ENCODE peak calls at places on chromosomes 4 and X, in eight cellular contexts. One of them, this sample, is unnamed.

GRCh38 chr4:95317124-95317820 is 231.5 kb downstream of the UNC5C start:
- DNase-seq in BE2C: peak; percentile 40
- DNase-seq in cardiac muscle cell: peak; percentile 8
- DNase-seq in heart right ventricle: no peak
- DNase-seq in H9: no peak
- DNase-seq in HCT116: no peak
- DNase-seq in naive thymus-derived CD4-positive, alpha-beta T cell: no peak
- DNase-seq in adrenal gland: no peak
- DNase-seq in this sample: no peak

GRCh38 chrX:18252644-18253359 is 32.1 kb upstream of the BEND2 start:
- DNase-seq in naive thymus-derived CD4-positive, alpha-beta T cell: no peak
- DNase-seq in cardiac muscle cell: no peak
- DNase-seq in BE2C: no peak
- DNase-seq in adrenal gland: no peak
- DNase-seq in heart right ventricle: no peak
- DNase-seq in HCT116: no peak
- DNase-seq in H9: no peak
- DNase-seq in this sample: no peak

GRCh38 chr4:110854021-110854678 is 231.3 kb upstream of the PITX2 start:
- DNase-seq in heart right ventricle: no peak
- DNase-seq in H9: no peak
- DNase-seq in adrenal gland: no peak
- DNase-seq in naive thymus-derived CD4-positive, alpha-beta T cell: no peak
- DNase-seq in cardiac muscle cell: no peak
- DNase-seq in BE2C: peak; percentile 11
- DNase-seq in HCT116: no peak
- DNase-seq in this sample: peak; percentile 54

GRCh38 chrX:83416273-83416672 is 91.8 kb upstream of the POU3F4 start:
- DNase-seq in H9: no peak
- DNase-seq in heart right ventricle: no peak
- DNase-seq in naive thymus-derived CD4-positive, alpha-beta T cell: no peak
- DNase-seq in cardiac muscle cell: peak; percentile 37
- DNase-seq in BE2C: no peak
- DNase-seq in adrenal gland: no peak
- DNase-seq in HCT116: no peak
- DNase-seq in this sample: no peak

GRCh38 chr4:7067523-7068278 is at the start of gene GRPEL1:
- DNase-seq in HCT116: peak; percentile 98
- DNase-seq in heart right ventricle: peak; percentile 100
- DNase-seq in H9: peak; percentile 99
- DNase-seq in naive thymus-derived CD4-positive, alpha-beta T cell: peak; percentile 100
- DNase-seq in cardiac muscle cell: peak; percentile 99
- DNase-seq in adrenal gland: peak; percentile 100
- DNase-seq in BE2C: peak; percentile 100
- DNase-seq in this sample: peak; percentile 100

GRCh38 chr4:89661490-89661889 is 175.5 kb downstream of the SNCA start:
- DNase-seq in HCT116: no peak
- DNase-seq in H9: no peak
- DNase-seq in BE2C: no peak
- DNase-seq in heart right ventricle: no peak
- DNase-seq in cardiac muscle cell: peak; percentile 15
- DNase-seq in adrenal gland: no peak
- DNase-seq in naive thymus-derived CD4-positive, alpha-beta T cell: no peak
- DNase-seq in this sample: no peak

GRCh38 chrX:48533165-48533564 is 6.3 kb upstream of the TBC1D25 start:
- DNase-seq in cardiac muscle cell: no peak
- DNase-seq in BE2C: no peak
- DNase-seq in heart right ventricle: no peak
- DNase-seq in H9: no peak
- DNase-seq in HCT116: no peak
- DNase-seq in adrenal gland: no peak
- DNase-seq in naive thymus-derived CD4-positive, alpha-beta T cell: no peak
- DNase-seq in this sample: no peak

GRCh38 chrX:68998716-68999115 is 166.5 kb downstream of the PJA1 start:
- DNase-seq in adrenal gland: no peak
- DNase-seq in H9: peak; percentile 30
- DNase-seq in HCT116: no peak
- DNase-seq in BE2C: no peak
- DNase-seq in naive thymus-derived CD4-positive, alpha-beta T cell: no peak
- DNase-seq in cardiac muscle cell: no peak
- DNase-seq in heart right ventricle: no peak
- DNase-seq in this sample: no peak

GRCh38 chr4:185196437-185196836 is 7.4 kb downstream of the CFAP97 start:
- DNase-seq in cardiac muscle cell: no peak
- DNase-seq in HCT116: peak; percentile 60
- DNase-seq in H9: no peak
- DNase-seq in naive thymus-derived CD4-positive, alpha-beta T cell: no peak
- DNase-seq in heart right ventricle: no peak
- DNase-seq in BE2C: no peak
- DNase-seq in adrenal gland: no peak
- DNase-seq in this sample: no peak

GRCh38 chr4:153733751-153734448 is 25.9 kb downstream of the RNF175 start:
- DNase-seq in heart right ventricle: no peak
- DNase-seq in cardiac muscle cell: no peak
- DNase-seq in H9: no peak
- DNase-seq in HCT116: no peak
- DNase-seq in naive thymus-derived CD4-positive, alpha-beta T cell: no peak
- DNase-seq in BE2C: no peak
- DNase-seq in adrenal gland: no peak
- DNase-seq in this sample: no peak

GRCh38 chr4:153741529-153741928 is 18.3 kb downstream of the RNF175 start:
- DNase-seq in adrenal gland: no peak
- DNase-seq in heart right ventricle: no peak
- DNase-seq in cardiac muscle cell: no peak
- DNase-seq in H9: no peak
- DNase-seq in naive thymus-derived CD4-positive, alpha-beta T cell: no peak
- DNase-seq in HCT116: no peak
- DNase-seq in BE2C: no peak
- DNase-seq in this sample: no peak

GRCh38 chr4:153731239-153731638 is 28.6 kb downstream of the RNF175 start:
- DNase-seq in BE2C: peak; percentile 61
- DNase-seq in heart right ventricle: no peak
- DNase-seq in HCT116: no peak
- DNase-seq in naive thymus-derived CD4-positive, alpha-beta T cell: no peak
- DNase-seq in cardiac muscle cell: no peak
- DNase-seq in adrenal gland: no peak
- DNase-seq in H9: no peak
- DNase-seq in this sample: no peak

GRCh38 chr4:153735901-153736461 is 23.8 kb downstream of the RNF175 start:
- DNase-seq in H9: no peak
- DNase-seq in heart right ventricle: no peak
- DNase-seq in naive thymus-derived CD4-positive, alpha-beta T cell: no peak
- DNase-seq in adrenal gland: no peak
- DNase-seq in cardiac muscle cell: no peak
- DNase-seq in HCT116: no peak
- DNase-seq in BE2C: no peak
- DNase-seq in this sample: no peak
- H3K9me3 ChIP-seq in H9: no peaks in the 10 kb centered on the region
- H3K9me3 ChIP-seq in heart right ventricle: peaks cover 4% of the 10 kb centered on the region
- H3K9me3 ChIP-seq in naive thymus-derived CD4-positive, alpha-beta T cell: no peaks in the 10 kb centered on the region
- H3K9me3 ChIP-seq in adrenal gland: no peaks in the 10 kb centered on the region
- H3K9me3 ChIP-seq in cardiac muscle cell: no peaks in the 10 kb centered on the region
- H3K9me3 ChIP-seq in HCT116: no peaks in the 10 kb centered on the region
- H3K9me3 ChIP-seq in BE2C: no peaks in the 10 kb centered on the region
- H3K9me3 ChIP-seq in this sample: no peaks in the 10 kb centered on the region

DNA sequence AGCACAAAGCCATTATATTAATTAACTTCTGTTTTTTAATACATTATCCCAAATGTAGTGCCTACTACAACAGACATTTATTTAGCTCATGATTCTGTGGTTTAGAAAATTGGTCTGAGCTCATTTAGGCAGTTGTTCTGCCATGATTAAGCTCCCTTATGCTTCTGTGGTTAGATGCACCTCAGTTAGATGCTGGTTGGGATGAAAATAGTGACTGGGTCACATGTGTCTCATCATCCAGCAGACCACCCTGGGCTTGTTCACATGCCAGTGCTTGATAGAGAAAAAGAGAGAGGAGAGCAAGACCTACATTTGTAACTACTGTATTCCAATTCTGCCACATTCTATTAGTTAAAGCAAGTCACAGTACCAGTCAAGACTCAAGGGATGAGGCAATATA is 376.4 kb upstream of the GNPDA2 start:
- DNase-seq in adrenal gland: no peak
- DNase-seq in heart right ventricle: no peak
- DNase-seq in naive thymus-derived CD4-positive, alpha-beta T cell: no peak
- DNase-seq in BE2C: peak; percentile 22
- DNase-seq in HCT116: no peak
- DNase-seq in H9: no peak
- DNase-seq in cardiac muscle cell: no peak
- DNase-seq in this sample: no peak
- H3K9me3 ChIP-seq in adrenal gland: no peaks in the 10 kb centered on the region
- H3K9me3 ChIP-seq in heart right ventricle: no peaks in the 10 kb centered on the region
- H3K9me3 ChIP-seq in naive thymus-derived CD4-positive, alpha-beta T cell: no peaks in the 10 kb centered on the region
- H3K9me3 ChIP-seq in BE2C: no peaks in the 10 kb centered on the region
- H3K9me3 ChIP-seq in HCT116: peaks cover 18% of the 10 kb centered on the region
- H3K9me3 ChIP-seq in H9: no peaks in the 10 kb centered on the region
- H3K9me3 ChIP-seq in cardiac muscle cell: no peaks in the 10 kb centered on the region
- H3K9me3 ChIP-seq in this sample: peaks cover 7% of the 10 kb centered on the region

GRCh38 chr4:152098365-152099060 is 337.7 kb upstream of the GATB start:
- DNase-seq in H9: no peak
- DNase-seq in HCT116: no peak
- DNase-seq in cardiac muscle cell: no peak
- DNase-seq in adrenal gland: no peak
- DNase-seq in heart right ventricle: no peak
- DNase-seq in naive thymus-derived CD4-positive, alpha-beta T cell: no peak
- DNase-seq in BE2C: no peak
- DNase-seq in this sample: no peak
- H3K9me3 ChIP-seq in H9: no peaks in the 10 kb centered on the region
- H3K9me3 ChIP-seq in HCT116: no peaks in the 10 kb centered on the region
- H3K9me3 ChIP-seq in cardiac muscle cell: no peaks in the 10 kb centered on the region
- H3K9me3 ChIP-seq in adrenal gland: no peaks in the 10 kb centered on the region
- H3K9me3 ChIP-seq in heart right ventricle: no peaks in the 10 kb centered on the region
- H3K9me3 ChIP-seq in naive thymus-derived CD4-positive, alpha-beta T cell: no peaks in the 10 kb centered on the region
- H3K9me3 ChIP-seq in BE2C: no peaks in the 10 kb centered on the region
- H3K9me3 ChIP-seq in this sample: no peaks in the 10 kb centered on the region

GRCh38 chr4:14787894-14788293 is 214.4 kb upstream of the CPEB2 start:
- DNase-seq in HCT116: no peak
- DNase-seq in H9: peak; percentile 58
- DNase-seq in cardiac muscle cell: no peak
- DNase-seq in heart right ventricle: no peak
- DNase-seq in naive thymus-derived CD4-positive, alpha-beta T cell: no peak
- DNase-seq in BE2C: peak; percentile 16
- DNase-seq in adrenal gland: peak; percentile 27
- DNase-seq in this sample: no peak
- H3K9me3 ChIP-seq in HCT116: no peaks in the 10 kb centered on the region
- H3K9me3 ChIP-seq in H9: no peaks in the 10 kb centered on the region
- H3K9me3 ChIP-seq in cardiac muscle cell: no peaks in the 10 kb centered on the region
- H3K9me3 ChIP-seq in heart right ventricle: peaks cover 18% of the 10 kb centered on the region
- H3K9me3 ChIP-seq in naive thymus-derived CD4-positive, alpha-beta T cell: no peaks in the 10 kb centered on the region
- H3K9me3 ChIP-seq in BE2C: no peaks in the 10 kb centered on the region
- H3K9me3 ChIP-seq in adrenal gland: peaks cover 9% of the 10 kb centered on the region
- H3K9me3 ChIP-seq in this sample: peaks cover 6% of the 10 kb centered on the region

GRCh38 chr4:1399508-1400190 is 6.6 kb downstream of the NKX1-1 start:
- DNase-seq in naive thymus-derived CD4-positive, alpha-beta T cell: peak; percentile 2
- DNase-seq in H9: no peak
- DNase-seq in heart right ventricle: no peak
- DNase-seq in HCT116: no peak
- DNase-seq in BE2C: peak; percentile 4
- DNase-seq in adrenal gland: no peak
- DNase-seq in cardiac muscle cell: no peak
- DNase-seq in this sample: peak; percentile 31
- H3K9me3 ChIP-seq in naive thymus-derived CD4-positive, alpha-beta T cell: peaks cover 19% of the 10 kb centered on the region
- H3K9me3 ChIP-seq in H9: peaks cover 6% of the 10 kb centered on the region
- H3K9me3 ChIP-seq in heart right ventricle: no peaks in the 10 kb centered on the region
- H3K9me3 ChIP-seq in HCT116: peaks cover 7% of the 10 kb centered on the region
- H3K9me3 ChIP-seq in BE2C: no peaks in the 10 kb centered on the region
- H3K9me3 ChIP-seq in adrenal gland: no peaks in the 10 kb centered on the region
- H3K9me3 ChIP-seq in cardiac muscle cell: no peaks in the 10 kb centered on the region
- H3K9me3 ChIP-seq in this sample: peaks cover 16% of the 10 kb centered on the region

DNA sequence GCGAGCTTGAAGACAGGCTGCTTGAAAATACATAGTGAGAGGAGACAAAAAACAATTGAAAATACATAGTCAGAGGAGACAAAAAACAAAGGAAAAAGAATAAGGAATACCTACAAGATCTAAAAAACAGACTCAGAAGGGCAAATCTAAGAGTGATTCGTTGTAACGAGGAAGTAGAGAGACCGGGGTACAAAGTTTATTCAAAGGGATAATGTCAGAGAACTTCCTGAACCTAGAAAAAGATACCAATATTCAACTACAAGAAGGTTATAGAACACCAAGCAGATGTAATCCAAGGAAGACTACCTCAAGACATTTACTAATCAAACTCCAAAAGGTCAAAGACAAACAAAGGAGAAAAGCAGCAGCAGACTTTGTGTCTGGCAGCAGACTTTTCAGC is 165.6 kb downstream of the NEK1 start:
- DNase-seq in adrenal gland: no peak
- DNase-seq in HCT116: no peak
- DNase-seq in cardiac muscle cell: no peak
- DNase-seq in H9: no peak
- DNase-seq in heart right ventricle: no peak
- DNase-seq in naive thymus-derived CD4-positive, alpha-beta T cell: no peak
- DNase-seq in BE2C: no peak
- DNase-seq in this sample: no peak
- H3K9me3 ChIP-seq in adrenal gland: peaks cover 6% of the 10 kb centered on the region
- H3K9me3 ChIP-seq in HCT116: no peaks in the 10 kb centered on the region
- H3K9me3 ChIP-seq in cardiac muscle cell: no peaks in the 10 kb centered on the region
- H3K9me3 ChIP-seq in H9: no peaks in the 10 kb centered on the region
- H3K9me3 ChIP-seq in heart right ventricle: peaks cover 37% of the 10 kb centered on the region
- H3K9me3 ChIP-seq in naive thymus-derived CD4-positive, alpha-beta T cell: peaks cover 11% of the 10 kb centered on the region
- H3K9me3 ChIP-seq in BE2C: no peaks in the 10 kb centered on the region
- H3K9me3 ChIP-seq in this sample: peaks cover 7% of the 10 kb centered on the region